ENCODE peak calls at places on chromosomes 4 and X, in four cellular contexts. One of them, this sample, is unnamed.

GRCh38 chr4:15691346-15692140 is 9.9 kb downstream of the FAM200B start:
- DNase-seq in activated gamma-delta T cell treated with anti-CD3 and anti-CD28 coated beads, Interleukin-2, amount 50 U/mL, for 16 hours: no peak
- DNase-seq in IMR-90: peak; percentile 87
- DNase-seq in activated naive CD4-positive, alpha-beta T cell: no peak
- DNase-seq in this sample: no peak

GRCh38 chr4:8586671-8587468 is 5.7 kb upstream of the CPZ start:
- DNase-seq in activated gamma-delta T cell treated with anti-CD3 and anti-CD28 coated beads, Interleukin-2, amount 50 U/mL, for 16 hours: no peak
- DNase-seq in IMR-90: no peak
- DNase-seq in activated naive CD4-positive, alpha-beta T cell: no peak
- DNase-seq in this sample: no peak

GRCh38 chrX:123971963-123972362 is 10.5 kb downstream of the STAG2 start:
- DNase-seq in activated gamma-delta T cell treated with anti-CD3 and anti-CD28 coated beads, Interleukin-2, amount 50 U/mL, for 16 hours: no peak
- DNase-seq in IMR-90: no peak
- DNase-seq in activated naive CD4-positive, alpha-beta T cell: no peak
- DNase-seq in this sample: no peak

GRCh38 chr4:128635141-128635911 is 174.2 kb upstream of the JADE1 start:
- DNase-seq in activated gamma-delta T cell treated with anti-CD3 and anti-CD28 coated beads, Interleukin-2, amount 50 U/mL, for 16 hours: no peak
- DNase-seq in IMR-90: peak; percentile 55
- DNase-seq in activated naive CD4-positive, alpha-beta T cell: no peak
- DNase-seq in this sample: no peak

GRCh38 chrX:110226931-110227330 is 91.0 kb downstream of the AMMECR1 start:
- DNase-seq in activated gamma-delta T cell treated with anti-CD3 and anti-CD28 coated beads, Interleukin-2, amount 50 U/mL, for 16 hours: no peak
- DNase-seq in IMR-90: peak; percentile 37
- DNase-seq in activated naive CD4-positive, alpha-beta T cell: no peak
- DNase-seq in this sample: no peak

GRCh38 chr4:87406462-87406861 is 15.5 kb upstream of the HSD17B11 start:
- DNase-seq in activated gamma-delta T cell treated with anti-CD3 and anti-CD28 coated beads, Interleukin-2, amount 50 U/mL, for 16 hours: no peak
- DNase-seq in IMR-90: no peak
- DNase-seq in activated naive CD4-positive, alpha-beta T cell: no peak
- DNase-seq in this sample: no peak

GRCh38 chr4:24197891-24198290 is 308.0 kb upstream of the PPARGC1A start:
- DNase-seq in activated gamma-delta T cell treated with anti-CD3 and anti-CD28 coated beads, Interleukin-2, amount 50 U/mL, for 16 hours: no peak
- DNase-seq in IMR-90: peak; percentile 4
- DNase-seq in activated naive CD4-positive, alpha-beta T cell: no peak
- DNase-seq in this sample: no peak

GRCh38 chrX:115906881-115907280 is 263.7 kb upstream of the AGTR2 start:
- DNase-seq in activated gamma-delta T cell treated with anti-CD3 and anti-CD28 coated beads, Interleukin-2, amount 50 U/mL, for 16 hours: no peak
- DNase-seq in IMR-90: no peak
- DNase-seq in activated naive CD4-positive, alpha-beta T cell: no peak
- DNase-seq in this sample: no peak

GRCh38 chr4:60683357-60683756 is 516.8 kb upstream of the ADGRL3 start:
- DNase-seq in activated gamma-delta T cell treated with anti-CD3 and anti-CD28 coated beads, Interleukin-2, amount 50 U/mL, for 16 hours: no peak
- DNase-seq in IMR-90: peak; percentile 94
- DNase-seq in activated naive CD4-positive, alpha-beta T cell: no peak
- DNase-seq in this sample: peak; percentile 21

GRCh38 chr4:145061325-145061920 is 36.6 kb downstream of the ANAPC10 start:
- DNase-seq in activated gamma-delta T cell treated with anti-CD3 and anti-CD28 coated beads, Interleukin-2, amount 50 U/mL, for 16 hours: no peak
- DNase-seq in IMR-90: peak; percentile 67
- DNase-seq in activated naive CD4-positive, alpha-beta T cell: no peak
- DNase-seq in this sample: no peak

GRCh38 chr4:18935956-18936355 is 914.4 kb upstream of the LCORL start:
- DNase-seq in activated gamma-delta T cell treated with anti-CD3 and anti-CD28 coated beads, Interleukin-2, amount 50 U/mL, for 16 hours: no peak
- DNase-seq in IMR-90: no peak
- DNase-seq in activated naive CD4-positive, alpha-beta T cell: no peak
- DNase-seq in this sample: no peak

GRCh38 chr4:139629761-139630160 is 35.9 kb upstream of the MGST2 start:
- DNase-seq in activated gamma-delta T cell treated with anti-CD3 and anti-CD28 coated beads, Interleukin-2, amount 50 U/mL, for 16 hours: no peak
- DNase-seq in IMR-90: no peak
- DNase-seq in activated naive CD4-positive, alpha-beta T cell: no peak
- DNase-seq in this sample: no peak

GRCh38 chrX:39953879-39954278 is 143.9 kb downstream of the BCOR start:
- DNase-seq in activated gamma-delta T cell treated with anti-CD3 and anti-CD28 coated beads, Interleukin-2, amount 50 U/mL, for 16 hours: no peak
- DNase-seq in IMR-90: peak; percentile 81
- DNase-seq in activated naive CD4-positive, alpha-beta T cell: no peak
- DNase-seq in this sample: peak; percentile 43

GRCh38 chrX:12419591-12419990 is 281.3 kb downstream of the FRMPD4 start:
- DNase-seq in activated gamma-delta T cell treated with anti-CD3 and anti-CD28 coated beads, Interleukin-2, amount 50 U/mL, for 16 hours: no peak
- DNase-seq in IMR-90: no peak
- DNase-seq in activated naive CD4-positive, alpha-beta T cell: no peak
- DNase-seq in this sample: no peak

GRCh38 chr4:118770741-118771187 is 65.2 kb downstream of the SEC24D start:
- DNase-seq in activated gamma-delta T cell treated with anti-CD3 and anti-CD28 coated beads, Interleukin-2, amount 50 U/mL, for 16 hours: no peak
- DNase-seq in IMR-90: peak; percentile 39
- DNase-seq in activated naive CD4-positive, alpha-beta T cell: no peak
- DNase-seq in this sample: no peak

GRCh38 chr4:106893395-106893881 is 142.7 kb downstream of the DKK2 start:
- DNase-seq in activated gamma-delta T cell treated with anti-CD3 and anti-CD28 coated beads, Interleukin-2, amount 50 U/mL, for 16 hours: no peak
- DNase-seq in IMR-90: no peak
- DNase-seq in activated naive CD4-positive, alpha-beta T cell: no peak
- DNase-seq in this sample: no peak

GRCh38 chrX:13386636-13387035 is 66.8 kb upstream of the ATXN3L start:
- DNase-seq in activated gamma-delta T cell treated with anti-CD3 and anti-CD28 coated beads, Interleukin-2, amount 50 U/mL, for 16 hours: no peak
- DNase-seq in IMR-90: no peak
- DNase-seq in activated naive CD4-positive, alpha-beta T cell: no peak
- DNase-seq in this sample: no peak